ENCODE peak calls at places on chromosome 2, in nine cellular contexts. W is GM20000; X is lung; K is MCF 10A; J is iPS-NIHi11; Y is PC-9; C is stimulated activated CD4-positive, alpha-beta T cell treated with anti-CD3 and anti-CD28 coated beads, Interleukin-2, amount 100 ng/mL, for 24 hours; S is effector memory CD8-positive, alpha-beta T cell; D is HFFc6. T is an unnamed sample.

GRCh38 chr2:170462433-170463205 is 252.5 kb upstream of the SP5 start:
- DNase-seq in W (no peak), X (no peak), K (peak; percentile 14), J (no peak), Y (no peak), C (no peak), S (no peak), D (no peak), T (no peak)

GRCh38 chr2:167491788-167492187 is 603.5 kb downstream of the XIRP2 start:
- DNase-seq in W (no peak), X (no peak), K (no peak), J (no peak), Y (no peak), C (no peak), S (no peak), D (no peak), T (no peak)

GRCh38 chr2:95076705-95077520 is 44.7 kb downstream of the MRPS5 start:
- DNase-seq in W (peak; percentile 83), X (peak; percentile 90), K (peak; percentile 75), J (peak; percentile 87), Y (peak; percentile 99), C (peak; percentile 93), S (peak; percentile 70), D (peak; percentile 33), T (no peak)

GRCh38 chr2:199160677-199161465 is 296.9 kb downstream of the SATB2 start:
- DNase-seq in W (no peak), X (no peak), K (peak; percentile 48), J (no peak), Y (no peak), C (no peak), S (no peak), D (peak; percentile 78), T (no peak)

GRCh38 chr2:181574321-181574720 is 82.6 kb downstream of the CERKL start:
- DNase-seq in W (no peak), X (no peak), K (no peak), J (no peak), Y (no peak), C (no peak), S (no peak), D (no peak), T (no peak)

GRCh38 chr2:63514237-63514716 is 74.0 kb downstream of the WDPCP start:
- DNase-seq in W (no peak), X (no peak), K (no peak), J (no peak), Y (no peak), C (no peak), S (no peak), D (no peak), T (no peak)

GRCh38 chr2:121505005-121505404 is 25.7 kb upstream of the RNU4ATAC start:
- DNase-seq in W (no peak), X (no peak), K (peak; percentile 86), J (no peak), Y (peak; percentile 38), C (no peak), S (no peak), D (peak; percentile 79), T (no peak)

GRCh38 chr2:104444392-104444791 is 409.5 kb upstream of the POU3F3 start:
- DNase-seq in W (no peak), X (no peak), K (peak; percentile 53), J (no peak), Y (no peak), C (no peak), S (no peak), D (no peak), T (no peak)

GRCh38 chr2:214019229-214019972 is 391.5 kb upstream of the VWC2L start:
- DNase-seq in W (no peak), X (peak; percentile 50), K (peak; percentile 97), J (no peak), Y (peak; percentile 85), C (no peak), S (no peak), D (peak; percentile 98), T (no peak)